ENCODE peak calls at places on chromosomes 16 and 17, in ten cellular contexts. Q is activated T-helper 1 cell treated with Interleukin-2 at 50 U/mL for 16 hours; G is GM04504; Z is NCI-H2081; A is mucosa of gallbladder; P is germinal center; E is activated T-helper 2 cell treated with anti-CD3 and anti-CD28 coated beads, Interferon-gamma antibody, Interleukin-2, Interleukin-4, amounts not matched to agents 10 μg/mL and 5 μg/mL and 100 μg/mL, durations not matched to agents 14 hours and 24 hours and 36 hours; J is NCI-H1105 treated with DMSO at 0.1 percent for 48 hours; X is effector CD4-positive, alpha-beta T cell; K is stimulated activated CD8-positive, alpha-beta memory T cell treated with anti-CD3 and anti-CD28 coated beads, Interleukin-7, amount 100 ng/mL, for 4 hours. U is an unnamed sample.

GRCh38 chr17:2869604-2870003 is 73.4 kb downstream of the RAP1GAP2 start:
- DNase-seq in Q (no peak), G (no peak), Z (no peak), A (no peak), P (no peak), E (no peak), J (no peak), X (no peak), K (no peak), U (no peak)

GRCh38 chr17:7857724-7858486 is at the start of gene CYB5D1:
- DNase-seq in Q (peak), G (peak), Z (peak), A (peak), P (peak), E (peak), J (peak), X (peak), K (peak), U (peak)

GRCh38 chr16:50567651-50568050 is 19.5 kb downstream of the NKD1 start:
- DNase-seq in Q (no peak), G (no peak), Z (no peak), A (no peak), P (no peak), E (no peak), J (no peak), X (no peak), K (no peak), U (no peak)

GRCh38 chr16:16150117-16150877 is 73.0 kb downstream of the ABCC6 start:
- DNase-seq in Q (no peak), G (peak), Z (peak), A (peak), P (no peak), E (no peak), J (no peak), X (no peak), K (no peak), U (no peak)

GRCh38 chr17:40309031-40309937 is at the start of gene RARA:
- DNase-seq in Q (no peak), G (no peak), Z (no peak), A (no peak), P (no peak), E (no peak), J (peak), X (no peak), K (no peak), U (no peak)

GRCh38 chr17:8080799-8081219 is 6.7 kb downstream of the ALOX12B start:
- DNase-seq in Q (no peak), G (no peak), Z (no peak), A (no peak), P (no peak), E (no peak), J (no peak), X (no peak), K (no peak), U (no peak)

GRCh38 chr17:40124279-40125141 is 2.7 kb downstream of the MSL1 start:
- DNase-seq in Q (no peak), G (no peak), Z (peak), A (no peak), P (no peak), E (no peak), J (peak), X (no peak), K (no peak), U (no peak)

GRCh38 chr16:53775821-53776431 is 72.0 kb downstream of the FTO start:
- DNase-seq in Q (no peak), G (peak), Z (no peak), A (peak), P (no peak), E (no peak), J (no peak), X (no peak), K (no peak), U (no peak)

GRCh38 chr17:75367312-75367711 is 38.2 kb downstream of the GRB2 start:
- DNase-seq in Q (no peak), G (no peak), Z (no peak), A (no peak), P (no peak), E (no peak), J (no peak), X (no peak), K (no peak), U (no peak)

GRCh38 chr16:68704232-68704867 is 32.7 kb upstream of the CDH1 start:
- DNase-seq in Q (peak), G (peak), Z (peak), A (peak), P (peak), E (peak), J (peak), X (peak), K (peak), U (peak)

GRCh38 chr17:42283241-42284019 is 4.9 kb upstream of the STAT5A start:
- DNase-seq in Q (no peak), G (no peak), Z (no peak), A (no peak), P (no peak), E (no peak), J (no peak), X (no peak), K (no peak), U (no peak)

GRCh38 chr16:15521758-15522509 is 87.5 kb downstream of the BMERB1 start:
- DNase-seq in Q (no peak), G (no peak), Z (no peak), A (no peak), P (no peak), E (no peak), J (no peak), X (no peak), K (no peak), U (no peak)

GRCh38 chr16:73890524-73891500 is 405.8 kb upstream of the PSMD7 start:
- DNase-seq in Q (no peak), G (no peak), Z (no peak), A (peak), P (no peak), E (no peak), J (no peak), X (no peak), K (no peak), U (no peak)

GRCh38 chr17:39676198-39676819 is 8.1 kb downstream of the PNMT start:
- DNase-seq in Q (peak), G (no peak), Z (peak), A (peak), P (no peak), E (peak), J (peak), X (no peak), K (peak), U (no peak)

GRCh38 chr17:83067071-83067717 is 12.2 kb upstream of the METRNL start:
- DNase-seq in Q (no peak), G (no peak), Z (no peak), A (no peak), P (no peak), E (no peak), J (no peak), X (no peak), K (no peak), U (no peak)

GRCh38 chr17:20266806-20267458 is 200.4 kb downstream of the LGALS9B start:
- DNase-seq in Q (no peak), G (peak), Z (peak), A (no peak), P (no peak), E (no peak), J (peak), X (no peak), K (no peak), U (no peak)

GRCh38 chr17:34156741-34157589 is 98.1 kb upstream of the CCL2 start:
- DNase-seq in Q (no peak), G (no peak), Z (no peak), A (no peak), P (no peak), E (no peak), J (peak), X (no peak), K (no peak), U (no peak)

GRCh38 chr17:63675231-63675606 is 24.7 kb downstream of the LIMD2 start:
- DNase-seq in Q (no peak), G (no peak), Z (no peak), A (no peak), P (no peak), E (no peak), J (no peak), X (no peak), K (no peak), U (no peak)

GRCh38 chr16:50644730-50645129 is 36.4 kb downstream of the SNX20 start:
- DNase-seq in Q (no peak), G (no peak), Z (no peak), A (peak), P (no peak), E (no peak), J (no peak), X (no peak), K (no peak), U (no peak)

GRCh38 chr16:85192736-85193493 is 80.6 kb upstream of the CIBAR2 start:
- DNase-seq in Q (no peak), G (no peak), Z (no peak), A (no peak), P (no peak), E (no peak), J (no peak), X (no peak), K (no peak), U (no peak)

GRCh38 chr16:81437860-81438259 is 6.7 kb upstream of the CMIP start:
- DNase-seq in Q (no peak), G (no peak), Z (no peak), A (no peak), P (no peak), E (no peak), J (no peak), X (no peak), K (no peak), U (no peak)